ENCODE peak calls at places on chromosomes 16 and 17, in six cellular contexts. U is B cell, I is OCI-LY7, H is HFFc6, V is RPMI8226, W is PC-3. Q is an unnamed sample.

GRCh38 chr16:66741971-66742396 is 9.4 kb downstream of the DYNC1LI2 start:
- DNase-seq in U (no peak), I (no peak), H (no peak), V (no peak), W (no peak), Q (no peak)

GRCh38 chr17:79368521-79368920 is 242.3 kb downstream of the RBFOX3 start:
- DNase-seq in U (no peak), I (no peak), H (no peak), V (no peak), W (no peak), Q (no peak)

GRCh38 chr17:18158022-18158600 is 25.5 kb upstream of the ALKBH5 start:
- DNase-seq in U (peak), I (peak), H (peak), V (peak), W (peak), Q (peak)

GRCh38 chr17:12686486-12686885 is 20.8 kb downstream of the MYOCD start:
- DNase-seq in U (no peak), I (no peak), H (no peak), V (no peak), W (no peak), Q (no peak)

GRCh38 chr16:72066747-72067146 is 3.7 kb downstream of the HPR start:
- DNase-seq in U (no peak), I (peak), H (peak), V (peak), W (peak), Q (peak)

GRCh38 chr17:82830249-82830661 is 9.6 kb downstream of the ZNF750 start:
- DNase-seq in U (no peak), I (no peak), H (no peak), V (no peak), W (no peak), Q (no peak)

GRCh38 chr17:73231363-73231762 is 30.3 kb downstream of the CPSF4L start:
- DNase-seq in U (no peak), I (peak), H (peak), V (peak), W (peak), Q (no peak)

GRCh38 chr17:82647593-82648164 is 565 bp downstream of the WDR45B start:
- DNase-seq in U (peak), I (peak), H (no peak), V (peak), W (peak), Q (no peak)

GRCh38 chr16:29736112-29736511 is 9.7 kb downstream of the C16orf54 start:
- DNase-seq in U (no peak), I (no peak), H (no peak), V (no peak), W (no peak), Q (no peak)

GRCh38 chr17:35119370-35120185 is at the start of gene RAD51D:
- DNase-seq in U (peak), I (peak), H (peak), V (peak), W (peak), Q (peak)

GRCh38 chr16:19691161-19691850 is 26.7 kb downstream of the KNOP1 start:
- DNase-seq in U (no peak), I (no peak), H (no peak), V (no peak), W (peak), Q (peak)

GRCh38 chr17:55664287-55664686 is 58.4 kb downstream of the TMEM100 start:
- DNase-seq in U (peak), I (peak), H (no peak), V (peak), W (no peak), Q (peak)

GRCh38 chr16:10608687-10609409 is 28.4 kb upstream of the EMP2 start:
- DNase-seq in U (no peak), I (no peak), H (peak), V (no peak), W (no peak), Q (no peak)

GRCh38 chr17:17433260-17433659 is 43.5 kb upstream of the MED9 start:
- DNase-seq in U (no peak), I (no peak), H (no peak), V (no peak), W (no peak), Q (peak)

GRCh38 chr16:15653227-15653626 is 3.2 kb downstream of the NDE1 start:
- DNase-seq in U (no peak), I (no peak), H (peak), V (no peak), W (peak), Q (no peak)

GRCh38 chr17:10126554-10127493 is 71.6 kb downstream of the GAS7 start:
- DNase-seq in U (no peak), I (no peak), H (peak), V (no peak), W (no peak), Q (no peak)

GRCh38 chr17:5619088-5619740 is 34.9 kb upstream of the NLRP1 start:
- DNase-seq in U (no peak), I (peak), H (no peak), V (peak), W (no peak), Q (no peak)

GRCh38 chr17:45052052-45052772 is 780 bp upstream of the DCAKD start:
- DNase-seq in U (peak), I (peak), H (no peak), V (peak), W (peak), Q (peak)

GRCh38 chr17:13813347-13814240 is 211.9 kb upstream of the HS3ST3A1 start:
- DNase-seq in U (no peak), I (no peak), H (no peak), V (no peak), W (peak), Q (no peak)

GRCh38 chr17:43931062-43931571 is 11.2 kb downstream of the PPY start:
- DNase-seq in U (no peak), I (no peak), H (no peak), V (no peak), W (no peak), Q (no peak)

GRCh38 chr17:43094129-43094834 is 30.9 kb downstream of the BRCA1 start:
- DNase-seq in U (no peak), I (no peak), H (peak), V (no peak), W (no peak), Q (no peak)

GRCh38 chr17:82836823-82837357 is 2.9 kb downstream of the ZNF750 start:
- DNase-seq in U (no peak), I (no peak), H (no peak), V (no peak), W (no peak), Q (no peak)

GRCh38 chr16:55532227-55532626 is 23.4 kb downstream of the LPCAT2 start:
- DNase-seq in U (no peak), I (no peak), H (no peak), V (no peak), W (no peak), Q (no peak)

GRCh38 chr17:49707246-49707607 is 537 bp downstream of the SLC35B1 start:
- DNase-seq in U (peak), I (peak), H (no peak), V (peak), W (no peak), Q (peak)

Q was measured in KBM-7.